ENCODE peak calls at places on chromosomes 6 and 20, in ten cellular contexts. M is stomach, B is AG04449, D is H7, F is IMR-90, T is endodermal cell, Y is epithelial cell of proximal tubule, E is left lung, A is SJSA1, S is esophagus squamous epithelium. K is an unnamed sample.

GRCh38 chr6:100944644-100945043 is 63.5 kb upstream of the ASCC3 start:
- DNase-seq in M (no peak), Y (no peak), E (no peak), S (no peak), T (no peak), B (no peak), A (no peak), F (no peak), D (no peak), K (no peak)

GRCh38 chr6:111361648-111362047 is 121.4 kb downstream of the REV3L start:
- DNase-seq in E (no peak), T (peak), S (no peak), Y (no peak), B (no peak), D (peak), M (no peak), A (peak), F (peak), K (no peak)

GRCh38 chr20:43571310-43571709 is 12.5 kb downstream of the SGK2 start:
- DNase-seq in A (no peak), Y (no peak), T (no peak), S (no peak), B (no peak), D (peak), E (no peak), F (no peak), M (no peak), K (no peak)

GRCh38 chr6:33846226-33846625 is 42.4 kb upstream of the MLN start:
- DNase-seq in D (no peak), M (no peak), F (no peak), B (no peak), E (no peak), Y (no peak), A (no peak), S (no peak), T (no peak), K (no peak)

GRCh38 chr20:63850689-63851547 is 10.4 kb upstream of the ABHD16B start:
- DNase-seq in S (no peak), A (no peak), M (no peak), F (no peak), B (no peak), E (no peak), T (peak), Y (no peak), D (no peak), K (no peak)

GRCh38 chr6:28525496-28526039 is at the start of gene GPX5:
- DNase-seq in E (no peak), T (peak), M (no peak), Y (no peak), D (no peak), A (no peak), F (no peak), S (no peak), B (no peak), K (no peak)

GRCh38 chr20:61340157-61340556 is 88.1 kb downstream of the CDH4 start:
- DNase-seq in M (no peak), D (no peak), T (no peak), E (no peak), Y (no peak), A (no peak), S (no peak), F (no peak), B (no peak), K (no peak)

GRCh38 chr20:50438986-50439407 is 71.2 kb upstream of the PTPN1 start:
- DNase-seq in Y (peak), T (peak), D (no peak), F (peak), A (peak), S (no peak), B (no peak), M (no peak), E (no peak), K (no peak)

GRCh38 chr6:12060780-12061619 is 48.9 kb downstream of the HIVEP1 start:
- DNase-seq in T (peak), B (no peak), F (peak), A (no peak), M (peak), S (no peak), D (peak), E (peak), Y (peak), K (no peak)

GRCh38 chr6:129748212-129748900 is 38.4 kb upstream of the ARHGAP18 start:
- DNase-seq in B (no peak), M (peak), Y (no peak), F (peak), T (peak), A (peak), D (no peak), S (no peak), E (no peak), K (peak)

GRCh38 chr6:149169761-149170359 is 147.7 kb upstream of the TAB2 start:
- DNase-seq in E (no peak), F (no peak), S (no peak), A (peak), D (no peak), Y (no peak), M (no peak), T (no peak), B (no peak), K (no peak)

GRCh38 chr20:38125157-38126056 is 39.7 kb downstream of the TGM2 start:
- DNase-seq in B (no peak), T (peak), A (peak), M (peak), D (peak), Y (no peak), E (peak), F (peak), S (no peak), K (no peak)

GRCh38 chr6:17483391-17484016 is 90.1 kb downstream of the CAP2 start:
- DNase-seq in M (no peak), B (no peak), T (no peak), A (no peak), Y (no peak), D (no peak), F (no peak), E (no peak), S (no peak), K (no peak)

GRCh38 chr20:48189177-48189576 is 403.9 kb upstream of the SULF2 start:
- DNase-seq in M (no peak), E (no peak), F (no peak), S (no peak), Y (no peak), A (peak), D (peak), T (peak), B (no peak), K (no peak)

GRCh38 chr20:38514185-38514584 is 41.5 kb downstream of the RALGAPB start:
- DNase-seq in T (no peak), B (no peak), E (no peak), D (no peak), Y (no peak), S (no peak), A (no peak), F (no peak), M (no peak), K (no peak)

GRCh38 chr6:112036088-112036637 is 17.7 kb upstream of the CCN6 start:
- DNase-seq in S (no peak), D (no peak), Y (no peak), A (no peak), F (no peak), M (no peak), B (no peak), T (no peak), E (no peak), K (no peak)

GRCh38 chr6:25006565-25007001 is 70.8 kb upstream of the RIPOR2 start:
- DNase-seq in E (peak), B (no peak), F (no peak), S (peak), A (no peak), T (no peak), M (peak), Y (no peak), D (no peak), K (peak)

GRCh38 chr6:140253096-140253495 is 878.6 kb upstream of the CITED2 start:
- DNase-seq in B (no peak), F (peak), S (no peak), Y (no peak), M (no peak), E (no peak), T (no peak), A (no peak), D (no peak), K (no peak)

GRCh38 chr6:40550096-40550731 is 37.0 kb downstream of the LRFN2 start:
- DNase-seq in Y (peak), F (peak), M (peak), E (no peak), T (peak), D (no peak), S (no peak), B (peak), A (peak), K (peak)

GRCh38 chr20:34493646-34494045 is 22.6 kb upstream of the DYNLRB1 start:
- DNase-seq in S (no peak), F (peak), D (no peak), B (no peak), E (no peak), Y (no peak), M (no peak), A (no peak), T (no peak), K (no peak)

GRCh38 chr6:78615430-78615904 is 251.9 kb upstream of the IRAK1BP1 start:
- DNase-seq in Y (no peak), B (no peak), M (no peak), F (no peak), E (no peak), T (no peak), A (no peak), S (no peak), D (no peak), K (no peak)

GRCh38 chr20:46157625-46158024 is 39.5 kb downstream of the CD40 start:
- DNase-seq in A (no peak), F (no peak), Y (no peak), M (no peak), D (no peak), T (no peak), E (no peak), B (no peak), S (no peak), K (no peak)

GRCh38 chr6:116278853-116279231 is 888 bp downstream of the TSPYL1 start:
- DNase-seq in D (no peak), E (peak), Y (no peak), S (no peak), B (no peak), T (no peak), M (no peak), F (peak), A (no peak), K (no peak)

GRCh38 chr20:61822396-61822795 is 243.3 kb downstream of the TAF4 start:
- DNase-seq in E (no peak), Y (no peak), M (no peak), D (no peak), A (no peak), B (no peak), F (no peak), S (no peak), T (no peak), K (no peak)

DNA sequence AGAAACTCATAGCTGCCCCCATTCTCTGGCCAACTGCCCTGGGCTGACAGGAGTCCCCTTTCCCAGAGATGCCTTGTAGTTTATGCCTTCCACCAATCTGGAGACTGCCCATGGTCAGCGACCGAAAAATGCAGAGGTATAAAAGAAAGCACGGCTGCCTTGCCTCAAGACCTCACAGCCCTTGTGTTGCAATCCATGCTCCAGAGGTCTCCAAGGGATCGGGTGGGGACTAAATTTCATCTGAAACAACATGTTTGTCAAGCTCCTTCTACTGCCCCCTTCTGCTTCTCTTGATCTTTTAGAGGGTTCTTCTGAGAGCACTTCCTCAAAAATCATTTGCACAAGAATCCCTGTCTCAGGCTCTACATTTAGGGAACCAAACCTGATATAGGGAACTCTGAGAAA is 128.8 kb downstream of the PLCB1 start:
- DNase-seq in S (no peak), F (no peak), B (no peak), T (no peak), D (no peak), E (no peak), M (no peak), A (no peak), Y (no peak), K (no peak)
- H3K4me3 ChIP-seq in S (no peak), F (no peak), B (no peak), T (no peak), D (no peak), E (no peak), M (no peak), A (no peak), Y (no peak), K (no peak)

DNA sequence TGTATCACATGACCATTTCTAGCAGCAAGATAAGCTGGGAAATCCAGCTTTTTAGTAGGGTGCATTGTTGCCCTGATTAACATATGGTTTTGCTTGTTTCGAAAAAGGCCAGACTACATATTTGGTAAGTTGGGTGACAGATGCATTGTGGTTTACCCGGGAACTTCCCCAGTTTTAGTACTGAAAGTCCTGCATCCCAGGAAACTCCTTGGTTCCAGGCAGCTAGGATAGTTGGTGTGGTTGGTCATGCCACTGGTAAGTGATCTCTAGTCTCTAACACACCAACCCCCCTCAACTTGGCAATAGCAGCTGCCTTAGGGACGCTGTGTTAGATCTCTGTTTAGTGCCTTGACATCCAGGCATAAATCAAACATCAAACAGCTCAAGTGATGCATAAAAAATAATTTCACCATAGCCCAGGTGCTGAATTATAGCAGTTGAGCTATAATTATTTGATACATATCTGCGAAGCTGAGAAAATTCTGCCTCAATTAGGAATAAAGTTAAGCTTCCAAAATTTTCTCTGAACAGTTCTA is 216.5 kb downstream of the TFAP2C start:
- DNase-seq in F (no peak), S (no peak), D (no peak), A (no peak), M (no peak), T (no peak), B (no peak), Y (no peak), E (no peak), K (no peak)
- H3K4me3 ChIP-seq in F (no peak), S (no peak), D (no peak), A (no peak), M (no peak), T (no peak), B (no peak), Y (no peak), E (no peak), K (no peak)

GRCh38 chr6:73180718-73181619 is 44.3 kb downstream of the KHDC1L start:
- DNase-seq in D (peak), M (no peak), F (peak), B (peak), S (no peak), T (no peak), A (peak), E (no peak), Y (peak), K (peak)

GRCh38 chr6:73182021-73182607 is 43.2 kb downstream of the KHDC1L start:
- DNase-seq in M (no peak), B (no peak), A (no peak), S (no peak), Y (no peak), F (peak), D (no peak), T (no peak), E (no peak), K (no peak)

GRCh38 chr6:73177221-73177944 is 47.9 kb downstream of the KHDC1L start:
- DNase-seq in F (no peak), E (no peak), S (no peak), Y (no peak), A (no peak), B (no peak), D (no peak), T (no peak), M (no peak), K (no peak)

GRCh38 chr6:73176057-73176456 is 49.2 kb downstream of the KHDC1L start:
- DNase-seq in B (no peak), T (no peak), Y (no peak), S (no peak), F (no peak), A (no peak), D (no peak), M (no peak), E (no peak), K (no peak)

DNA sequence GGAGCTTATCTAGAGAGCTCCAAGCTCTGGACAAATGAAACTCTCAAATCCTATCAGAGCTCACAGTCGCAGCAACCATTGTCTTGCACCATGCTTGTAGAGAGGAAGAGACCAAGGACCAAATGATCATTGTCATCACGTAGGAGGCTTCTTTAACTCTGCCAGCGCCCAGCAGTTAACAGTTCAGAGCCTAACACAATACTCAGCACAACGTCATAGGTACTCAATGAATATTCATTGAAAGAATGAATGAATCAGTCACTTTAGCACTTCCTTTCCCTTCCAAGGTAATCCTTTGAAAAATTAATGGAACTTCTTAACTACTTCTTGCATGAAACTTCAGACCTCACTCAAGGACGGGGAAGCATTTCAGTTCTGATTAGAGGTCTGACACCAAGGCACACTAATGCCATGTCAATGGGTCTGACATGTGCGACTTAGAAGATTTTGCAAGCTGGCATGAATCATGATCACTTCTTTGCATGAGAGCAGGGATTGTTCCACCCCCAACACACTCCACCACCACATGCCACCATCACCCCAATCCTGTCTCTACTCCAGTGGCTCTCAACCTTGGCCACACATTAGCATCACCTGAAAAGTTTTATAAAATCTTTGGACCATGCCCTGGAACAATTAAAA is 45.1 kb downstream of the KHDC1L start:
- DNase-seq in E (no peak), T (no peak), S (no peak), M (no peak), F (peak), A (no peak), Y (peak), D (no peak), B (no peak), K (no peak)
- H3K4me3 ChIP-seq in E (no peak), T (no peak), S (no peak), M (peak), F (no peak), A (no peak), Y (no peak), D (no peak), B (no peak), K (peak)

DNA sequence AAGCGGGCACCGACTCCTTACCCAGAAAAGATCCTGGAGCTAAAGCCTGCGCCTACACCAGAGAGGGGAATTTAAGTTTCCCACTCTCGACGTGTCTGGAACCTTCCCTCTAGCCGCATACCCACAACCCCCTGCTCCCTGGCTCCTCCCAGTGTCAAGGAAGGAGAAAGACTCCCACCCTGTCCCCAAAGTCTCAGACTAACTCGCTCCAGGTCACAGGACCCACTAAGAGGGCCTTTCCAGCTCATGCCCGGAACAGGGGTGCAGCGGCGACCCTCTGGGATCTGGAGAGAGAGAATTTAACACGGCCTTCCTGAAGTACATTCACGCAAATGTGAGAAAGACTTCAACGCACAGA is 3.9 kb downstream of the LINC00237 start:
- DNase-seq in F (no peak), A (no peak), E (no peak), S (no peak), B (no peak), Y (no peak), T (peak), D (peak), M (no peak), K (no peak)
- H3K4me3 ChIP-seq in F (no peak), A (no peak), E (peak), S (peak), B (no peak), Y (no peak), T (peak), D (peak), M (peak), K (no peak)

DNA sequence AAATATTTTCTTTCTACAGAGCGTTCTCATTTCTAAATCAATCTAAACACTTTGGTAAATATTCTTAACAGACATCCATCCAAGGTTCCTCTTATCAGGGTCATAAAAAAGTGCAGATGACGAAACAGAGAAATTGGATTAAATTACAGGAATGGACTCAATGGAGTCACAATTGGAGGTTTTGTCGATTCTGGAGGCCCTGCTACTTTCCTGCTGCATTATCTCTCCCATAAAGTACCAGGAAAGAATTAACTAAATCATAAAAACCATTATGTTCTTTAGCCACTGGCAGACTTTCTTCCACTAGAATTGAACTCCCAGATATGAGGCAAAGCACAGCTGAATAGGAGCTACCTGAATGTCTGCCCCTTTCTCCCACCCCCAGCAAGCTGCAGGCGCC is 610.6 kb downstream of the HDGFL1 start:
- DNase-seq in F (no peak), T (no peak), A (no peak), D (no peak), S (no peak), Y (no peak), M (no peak), E (no peak), B (no peak), K (no peak)
- H3K4me3 ChIP-seq in F (no peak), T (peak), A (no peak), D (no peak), S (no peak), Y (no peak), M (no peak), E (no peak), B (no peak), K (no peak)

GRCh38 chr6:81708306-81708705 is 44.2 kb downstream of the TENT5A start:
- DNase-seq in Y (no peak), S (no peak), E (no peak), D (no peak), M (no peak), F (no peak), B (no peak), T (peak), A (no peak), K (no peak)
- H3K4me3 ChIP-seq in Y (no peak), S (no peak), E (no peak), D (no peak), M (no peak), F (no peak), B (no peak), T (peak), A (no peak), K (no peak)

GRCh38 chr6:21599074-21599639 is 5.6 kb downstream of the SOX4 start:
- DNase-seq in F (no peak), Y (no peak), S (no peak), D (peak), T (no peak), A (no peak), B (no peak), M (no peak), E (no peak), K (no peak)
- H3K4me3 ChIP-seq in F (no peak), Y (no peak), S (no peak), D (peak), T (peak), A (no peak), B (no peak), M (no peak), E (peak), K (no peak)